ENCODE peak calls at places on chromosomes 13 and 19, in six cellular contexts. I is upper lobe of left lung, O is HepG2, V is GM12878, Z is A549, N is K562. H is an unnamed sample.

GRCh38 chr19:48950159-48950558 is 4.5 kb upstream of the BAX start:
- ATAC-seq in I (no peak), O (no peak), V (no peak), Z (no peak), N (no peak), H (no peak)

GRCh38 chr13:95235199-95235726 is 66.0 kb downstream of the ABCC4 start:
- ATAC-seq in I (peak; percentile 63), O (no peak), V (peak; percentile 6), Z (no peak), N (no peak), H (no peak)

GRCh38 chr19:34305221-34306058 is 51.1 kb downstream of the GARRE1 start:
- ATAC-seq in I (no peak), O (no peak), V (no peak), Z (no peak), N (no peak), H (no peak)

GRCh38 chr13:100269837-100270236 is 180.9 kb downstream of the PCCA start:
- ATAC-seq in I (no peak), O (no peak), V (no peak), Z (no peak), N (no peak), H (peak; percentile 70)

GRCh38 chr19:1808395-1808731 is 3.7 kb downstream of the ATP8B3 start:
- ATAC-seq in I (no peak), O (no peak), V (no peak), Z (no peak), N (no peak), H (no peak)

GRCh38 chr13:71454509-71454908 is 412.5 kb downstream of the DACH1 start:
- ATAC-seq in I (no peak), O (no peak), V (peak; percentile 26), Z (no peak), N (no peak), H (no peak)

GRCh38 chr13:106096661-106097092 is 438.8 kb downstream of the EFNB2 start:
- ATAC-seq in I (no peak), O (no peak), V (no peak), Z (no peak), N (no peak), H (no peak)

GRCh38 chr19:35216833-35217707 is 11.5 kb downstream of the FAM187B start:
- ATAC-seq in I (no peak), O (no peak), V (peak; percentile 24), Z (no peak), N (no peak), H (peak; percentile 23)

GRCh38 chr19:32809254-32809653 is 60.3 kb downstream of the SLC7A9 start:
- ATAC-seq in I (peak; percentile 50), O (peak; percentile 52), V (no peak), Z (peak; percentile 64), N (no peak), H (no peak)

GRCh38 chr13:37715606-37716015 is 117.0 kb upstream of the POSTN start:
- ATAC-seq in I (no peak), O (no peak), V (no peak), Z (no peak), N (no peak), H (no peak)

GRCh38 chr13:31198524-31198923 is 1.3 kb upstream of the B3GLCT start:
- ATAC-seq in I (no peak), O (no peak), V (no peak), Z (no peak), N (no peak), H (no peak)

GRCh38 chr13:112483299-112483698 is 104.7 kb downstream of the TUBGCP3 start:
- ATAC-seq in I (no peak), O (no peak), V (no peak), Z (no peak), N (no peak), H (no peak)

GRCh38 chr19:3243851-3244700 is 19.6 kb downstream of the CELF5 start:
- ATAC-seq in I (peak; percentile 35), O (no peak), V (no peak), Z (peak; percentile 52), N (peak; percentile 83), H (no peak)

GRCh38 chr13:91172160-91172559 is 175.3 kb upstream of the MIR17HG start:
- ATAC-seq in I (no peak), O (no peak), V (no peak), Z (no peak), N (no peak), H (no peak)

GRCh38 chr19:3857449-3858003 is 11.3 kb downstream of the ZFR2 start:
- ATAC-seq in I (no peak), O (no peak), V (peak; percentile 96), Z (peak; percentile 38), N (no peak), H (no peak)

GRCh38 chr19:38266070-38266469 is 1.7 kb downstream of the SPINT2 start:
- ATAC-seq in I (no peak), O (peak; percentile 29), V (no peak), Z (no peak), N (no peak), H (no peak)

GRCh38 chr19:38263696-38264485 is 482 bp upstream of the SPINT2 start:
- ATAC-seq in I (peak; percentile 94), O (peak; percentile 40), V (peak; percentile 83), Z (peak; percentile 66), N (no peak), H (peak; percentile 42)

GRCh38 chr19:38265213-38265861 is 964 bp downstream of the SPINT2 start:
- ATAC-seq in I (peak; percentile 3), O (no peak), V (no peak), Z (peak; percentile 60), N (no peak), H (no peak)

GRCh38 chr19:38264486-38265212 is at the start of gene SPINT2:
- ATAC-seq in I (peak; percentile 3), O (no peak), V (peak; percentile 49), Z (peak; percentile 71), N (no peak), H (peak; percentile 22)

GRCh38 chr19:38262585-38263268 is 1.6 kb upstream of the SPINT2 start:
- ATAC-seq in I (no peak), O (no peak), V (no peak), Z (no peak), N (no peak), H (no peak)
- TF ChIP-seq EP300 in I (no peak), O (no peak), V (no peak), Z (no peak), N (no peak), H (no peak)

GRCh38 chr19:19491321-19492025 is 23.9 kb downstream of the TSSK6 start:
- ATAC-seq in I (no peak), O (no peak), V (no peak), Z (no peak), N (no peak), H (no peak)

GRCh38 chr19:19492026-19492610 is 23.2 kb downstream of the TSSK6 start:
- ATAC-seq in I (no peak), O (no peak), V (no peak), Z (no peak), N (no peak), H (no peak)

GRCh38 chr19:19490247-19490968 is 24.9 kb downstream of the TSSK6 start:
- ATAC-seq in I (peak; percentile 72), O (peak; percentile 61), V (peak; percentile 72), Z (peak; percentile 72), N (peak; percentile 44), H (peak; percentile 55)

GRCh38 chr19:19495614-19496603 is 19.4 kb downstream of the TSSK6 start:
- ATAC-seq in I (no peak), O (no peak), V (no peak), Z (no peak), N (no peak), H (no peak)

DNA sequence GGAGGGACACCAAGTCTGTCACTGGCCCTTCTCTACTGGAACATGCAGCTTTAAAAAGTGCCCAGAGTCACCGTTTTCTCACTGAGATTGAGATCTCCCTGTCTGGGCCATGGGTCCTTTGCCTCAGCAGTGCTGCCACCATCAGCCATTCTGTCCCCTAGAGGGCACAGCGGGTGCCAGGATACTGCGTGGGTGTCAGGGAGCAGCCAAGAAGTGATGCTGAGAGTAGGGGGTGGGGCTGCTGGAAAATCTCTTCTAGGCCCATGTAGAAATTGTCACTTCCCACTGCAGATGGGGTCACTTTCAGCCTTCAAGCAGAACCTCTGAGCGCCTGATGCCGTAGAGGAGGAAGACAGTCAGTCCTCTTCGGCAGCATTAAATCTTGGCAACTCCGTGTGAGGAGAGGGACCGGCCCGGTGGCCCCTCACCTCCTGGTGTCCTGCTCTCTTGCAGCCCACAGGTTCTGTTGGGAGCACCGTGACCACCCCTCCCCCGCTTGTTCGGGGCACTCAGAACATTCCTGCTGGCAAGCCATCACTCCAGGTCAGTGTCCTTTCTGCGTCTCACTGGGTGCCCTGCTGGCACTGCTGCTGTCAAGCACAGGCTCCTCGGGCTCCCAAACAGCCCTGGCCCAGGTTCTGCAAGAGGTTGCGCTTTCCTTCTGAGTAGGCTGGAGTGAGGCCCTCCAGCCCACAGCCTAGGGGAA is 21.4 kb downstream of the TSSK6 start:
- ATAC-seq in I (no peak), O (no peak), V (no peak), Z (no peak), N (no peak), H (no peak)
- H3K9me3 ChIP-seq in I (no peaks in the 10 kb centered on the region), O (no peaks in the 10 kb centered on the region), V (no peaks in the 10 kb centered on the region), Z (no peaks in the 10 kb centered on the region), N (no peaks in the 10 kb centered on the region), H (no peaks in the 10 kb centered on the region)

GRCh38 chr13:33583398-33583797 is 234.6 kb upstream of the RFC3 start:
- ATAC-seq in I (no peak), O (no peak), V (no peak), Z (no peak), N (no peak), H (no peak)

GRCh38 chr13:33577037-33577436 is 240.9 kb upstream of the RFC3 start:
- ATAC-seq in I (no peak), O (no peak), V (no peak), Z (no peak), N (no peak), H (no peak)

GRCh38 chr13:33578786-33579185 is 239.2 kb upstream of the RFC3 start:
- ATAC-seq in I (no peak), O (no peak), V (no peak), Z (no peak), N (no peak), H (no peak)

DNA sequence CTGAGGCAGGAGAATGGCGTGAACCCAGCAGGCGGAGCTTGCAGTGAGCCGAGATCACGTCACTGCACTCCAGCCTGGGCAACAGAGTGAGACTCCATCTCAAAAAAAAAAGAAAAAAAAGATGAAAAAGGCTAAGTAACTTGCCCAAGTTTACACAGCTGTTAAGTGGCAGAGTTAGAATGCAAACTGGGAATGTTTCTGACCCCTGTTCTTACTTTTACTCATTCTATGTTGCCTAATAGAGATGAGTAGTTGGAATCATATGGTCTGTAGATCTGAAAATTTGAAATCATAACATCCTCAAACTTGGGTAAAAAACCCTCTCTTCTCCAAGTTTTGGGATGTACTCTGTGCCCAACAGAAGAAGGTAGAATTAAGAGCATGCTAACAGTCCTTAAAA is 235.8 kb upstream of the RFC3 start:
- ATAC-seq in I (no peak), O (no peak), V (no peak), Z (no peak), N (no peak), H (no peak)
- TF ChIP-seq CTCF in I (no peak), O (no peak), V (no peak), Z (no peak), N (no peak), H (no peak)

DNA sequence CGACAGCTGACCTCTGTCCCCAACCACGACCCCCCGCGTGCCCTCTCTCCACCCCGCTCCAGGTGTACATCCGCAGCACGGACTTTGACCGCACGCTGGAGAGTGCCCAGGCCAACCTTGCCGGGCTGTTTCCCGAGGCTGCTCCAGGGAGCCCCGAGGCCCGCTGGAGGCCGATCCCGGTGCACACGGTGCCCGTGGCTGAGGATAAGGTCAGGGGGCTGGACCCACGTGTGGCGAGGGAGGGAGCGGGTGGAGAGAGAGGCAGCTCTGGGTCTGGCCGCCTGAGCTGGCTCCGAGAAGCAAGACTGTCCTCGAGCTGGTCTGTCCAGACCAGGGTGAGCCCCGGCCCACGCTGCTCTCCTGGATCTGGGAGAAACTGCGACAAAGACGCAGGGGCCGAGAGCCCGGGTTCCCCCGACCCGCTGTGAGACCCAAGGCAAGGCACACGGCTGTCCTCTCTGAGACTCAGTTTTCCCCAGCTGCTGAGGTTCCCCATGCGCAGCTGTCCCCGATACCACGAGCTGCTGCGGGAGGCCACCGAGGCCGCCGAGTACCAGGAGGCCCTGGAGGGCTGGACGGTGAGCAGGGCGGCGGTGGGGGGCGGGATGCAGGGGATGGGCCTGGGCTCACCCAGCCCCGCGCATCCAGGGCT is 1.5 kb downstream of the ACP4 start:
- ATAC-seq in I (no peak), O (peak; percentile 30), V (no peak), Z (peak; percentile 0), N (no peak), H (no peak)
- TF ChIP-seq EP300 in I (no peak), O (no peak), V (no peak), Z (no peak), N (no peak), H (no peak)